ENCODE peak calls at places on chromosomes 16 and 17, in six cellular contexts. One of them, this sample, is unnamed.

GRCh38 chr17:75366432-75366831 is 39.0 kb downstream of the GRB2 start:
- DNase-seq in mesendoderm: no peak
- DNase-seq in neuronal stem cell: no peak
- DNase-seq in H1: no peak
- DNase-seq in IMR-90: no peak
- DNase-seq in H9: no peak
- DNase-seq in this sample: no peak

GRCh38 chr17:82237746-82238561 is 9.1 kb downstream of the SLC16A3 start:
- DNase-seq in neuronal stem cell: no peak
- DNase-seq in H9: no peak
- DNase-seq in IMR-90: no peak
- DNase-seq in H1: no peak
- DNase-seq in mesendoderm: no peak
- DNase-seq in this sample: peak

GRCh38 chr17:43992641-43993040 is 11.8 kb upstream of the NAGS start:
- DNase-seq in H1: no peak
- DNase-seq in IMR-90: no peak
- DNase-seq in mesendoderm: no peak
- DNase-seq in H9: no peak
- DNase-seq in neuronal stem cell: no peak
- DNase-seq in this sample: no peak

GRCh38 chr17:72166040-72166439 is 45.2 kb downstream of the SOX9 start:
- DNase-seq in H9: peak
- DNase-seq in H1: peak
- DNase-seq in IMR-90: no peak
- DNase-seq in mesendoderm: peak
- DNase-seq in neuronal stem cell: no peak
- DNase-seq in this sample: no peak

GRCh38 chr16:51648521-51648920 is 497.5 kb upstream of the SALL1 start:
- DNase-seq in H9: no peak
- DNase-seq in neuronal stem cell: no peak
- DNase-seq in IMR-90: no peak
- DNase-seq in H1: no peak
- DNase-seq in mesendoderm: no peak
- DNase-seq in this sample: no peak

GRCh38 chr17:41919165-41919817 is 540 bp upstream of the ACLY start:
- DNase-seq in mesendoderm: peak
- DNase-seq in IMR-90: no peak
- DNase-seq in H1: peak
- DNase-seq in H9: peak
- DNase-seq in neuronal stem cell: no peak
- DNase-seq in this sample: peak

GRCh38 chr16:30977502-30977901 is 7.5 kb upstream of the HSD3B7 start:
- DNase-seq in H9: peak
- DNase-seq in mesendoderm: peak
- DNase-seq in neuronal stem cell: no peak
- DNase-seq in IMR-90: no peak
- DNase-seq in H1: peak
- DNase-seq in this sample: no peak

GRCh38 chr17:83202002-83203000 is 122.9 kb downstream of the METRNL start:
- DNase-seq in H1: peak
- DNase-seq in IMR-90: no peak
- DNase-seq in H9: no peak
- DNase-seq in mesendoderm: no peak
- DNase-seq in neuronal stem cell: no peak
- DNase-seq in this sample: no peak

GRCh38 chr17:42683407-42684031 is 1.2 kb downstream of the CNTNAP1 start:
- DNase-seq in IMR-90: peak
- DNase-seq in H9: peak
- DNase-seq in neuronal stem cell: no peak
- DNase-seq in H1: peak
- DNase-seq in mesendoderm: peak
- DNase-seq in this sample: no peak

GRCh38 chr16:56257260-56257659 is 66.0 kb downstream of the GNAO1 start:
- DNase-seq in H9: no peak
- DNase-seq in mesendoderm: no peak
- DNase-seq in H1: no peak
- DNase-seq in IMR-90: peak
- DNase-seq in neuronal stem cell: no peak
- DNase-seq in this sample: no peak

GRCh38 chr17:76727745-76728456 is 1.3 kb downstream of the METTL23 start:
- DNase-seq in H9: no peak
- DNase-seq in mesendoderm: no peak
- DNase-seq in IMR-90: no peak
- DNase-seq in H1: no peak
- DNase-seq in neuronal stem cell: no peak
- DNase-seq in this sample: no peak

GRCh38 chr17:76723812-76724211 is 2.6 kb downstream of the JMJD6 start:
- DNase-seq in neuronal stem cell: no peak
- DNase-seq in H1: no peak
- DNase-seq in IMR-90: no peak
- DNase-seq in H9: no peak
- DNase-seq in mesendoderm: no peak
- DNase-seq in this sample: no peak

GRCh38 chr17:76726766-76727718 is at the start of gene METTL23:
- DNase-seq in mesendoderm: peak
- DNase-seq in neuronal stem cell: peak
- DNase-seq in IMR-90: peak
- DNase-seq in H1: peak
- DNase-seq in H9: peak
- DNase-seq in this sample: no peak

GRCh38 chr17:76725580-76726230 is 701 bp downstream of the JMJD6 start:
- DNase-seq in H9: peak
- DNase-seq in mesendoderm: peak
- DNase-seq in IMR-90: peak
- DNase-seq in H1: no peak
- DNase-seq in neuronal stem cell: no peak
- DNase-seq in this sample: peak

DNA sequence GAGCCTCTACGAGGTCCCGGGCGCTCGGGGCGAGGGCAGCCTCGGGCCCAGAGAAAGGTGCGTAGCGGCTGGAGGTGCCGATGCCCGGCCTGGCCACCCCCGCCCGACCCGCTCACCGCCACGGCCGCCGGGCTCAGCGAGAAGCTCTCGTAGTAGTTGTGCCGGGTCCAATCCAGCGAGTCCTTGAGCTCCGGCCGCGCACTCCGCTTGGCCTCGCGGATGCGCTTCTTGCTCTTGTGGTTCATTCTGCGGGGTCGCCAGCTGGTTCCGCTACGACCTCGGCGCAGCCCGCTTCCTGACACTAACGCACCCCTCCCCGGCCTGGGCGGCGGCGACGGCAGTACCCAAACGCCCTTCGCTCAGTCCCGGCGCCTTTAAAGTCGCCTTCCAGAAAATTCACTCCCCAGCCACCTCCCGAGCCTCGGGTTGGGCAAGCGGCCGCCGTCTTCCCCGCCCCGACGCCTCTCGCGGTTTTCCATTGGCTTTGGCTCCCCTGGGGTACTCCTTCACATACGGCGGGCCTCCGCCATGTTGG is at the start of gene JMJD6:
- DNase-seq in H1: peak
- DNase-seq in mesendoderm: peak
- DNase-seq in neuronal stem cell: peak
- DNase-seq in H9: peak
- DNase-seq in IMR-90: peak
- DNase-seq in this sample: peak
- H3K23ac ChIP-seq in H1: no peak
- H3K23ac ChIP-seq in mesendoderm: peak
- H3K23ac ChIP-seq in neuronal stem cell: peak
- H3K23ac ChIP-seq in H9: no peak
- H3K23ac ChIP-seq in IMR-90: peak
- H3K23ac ChIP-seq in this sample: no peak

DNA sequence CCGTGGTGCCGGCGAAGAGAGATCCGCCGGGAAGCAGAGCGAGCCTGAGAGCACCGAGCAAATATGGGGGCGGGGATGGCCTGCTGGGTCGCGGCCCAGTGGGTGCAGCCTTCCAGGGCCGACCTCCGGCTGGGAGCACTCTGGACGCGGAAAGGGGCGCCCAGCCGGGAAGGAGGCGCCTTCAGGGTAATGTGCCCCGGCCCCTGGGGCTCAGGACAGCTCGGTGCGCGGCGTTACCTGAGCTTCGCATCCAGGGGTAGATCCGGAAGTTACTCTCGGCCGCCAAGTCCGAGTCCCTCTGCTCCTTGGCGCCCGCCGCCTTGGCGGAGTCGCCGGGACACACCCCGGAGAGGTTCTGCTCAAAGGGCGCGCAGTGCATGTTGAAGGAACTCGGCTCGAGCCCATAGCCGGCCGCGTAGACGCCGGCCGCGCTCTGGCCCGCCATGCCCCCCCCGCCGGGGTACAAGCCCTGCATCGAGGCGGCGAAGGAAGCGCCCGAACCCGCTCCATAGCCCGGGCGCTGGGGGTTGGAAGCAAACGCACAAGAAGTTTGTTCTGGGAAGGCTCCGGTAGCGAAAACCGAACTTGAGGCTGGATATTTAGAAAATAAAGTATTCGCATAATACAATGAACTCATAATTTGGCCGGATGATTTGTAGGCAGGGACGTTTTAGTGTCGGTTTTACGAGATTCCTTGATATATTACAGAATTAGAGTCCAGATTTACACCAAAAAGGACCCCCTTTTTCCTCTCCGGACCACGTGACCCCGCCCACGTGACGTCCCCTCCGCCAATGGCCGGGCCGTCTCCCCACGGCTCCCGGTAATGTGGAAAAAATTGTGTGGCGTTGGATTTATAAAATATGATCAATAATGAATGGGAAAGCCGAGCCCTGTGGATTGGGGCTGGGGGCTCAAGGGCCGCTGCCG is at the start of gene HOXB7:
- DNase-seq in H9: peak
- DNase-seq in H1: no peak
- DNase-seq in mesendoderm: no peak
- DNase-seq in neuronal stem cell: no peak
- DNase-seq in IMR-90: peak
- DNase-seq in this sample: peak
- H3K23ac ChIP-seq in H9: no peak
- H3K23ac ChIP-seq in H1: no peak
- H3K23ac ChIP-seq in mesendoderm: no peak
- H3K23ac ChIP-seq in neuronal stem cell: peak
- H3K23ac ChIP-seq in IMR-90: peak
- H3K23ac ChIP-seq in this sample: no peak

GRCh38 chr16:84617631-84618427 is at the start of gene COTL1:
- DNase-seq in H9: peak
- DNase-seq in IMR-90: peak
- DNase-seq in neuronal stem cell: peak
- DNase-seq in H1: peak
- DNase-seq in mesendoderm: peak
- DNase-seq in this sample: peak
- H3K23ac ChIP-seq in H9: no peak
- H3K23ac ChIP-seq in IMR-90: peak
- H3K23ac ChIP-seq in neuronal stem cell: peak
- H3K23ac ChIP-seq in H1: no peak
- H3K23ac ChIP-seq in mesendoderm: no peak
- H3K23ac ChIP-seq in this sample: no peak

GRCh38 chr17:60600490-60601431 is 768 bp downstream of the PPM1D start:
- DNase-seq in neuronal stem cell: peak
- DNase-seq in H9: peak
- DNase-seq in H1: peak
- DNase-seq in mesendoderm: peak
- DNase-seq in IMR-90: peak
- DNase-seq in this sample: peak
- H3K23ac ChIP-seq in neuronal stem cell: peak
- H3K23ac ChIP-seq in H9: no peak
- H3K23ac ChIP-seq in H1: no peak
- H3K23ac ChIP-seq in mesendoderm: no peak
- H3K23ac ChIP-seq in IMR-90: peak
- H3K23ac ChIP-seq in this sample: no peak

GRCh38 chr17:48617515-48618365 is 2.6 kb upstream of the HOXB8 start:
- DNase-seq in IMR-90: no peak
- DNase-seq in H9: no peak
- DNase-seq in H1: no peak
- DNase-seq in mesendoderm: no peak
- DNase-seq in neuronal stem cell: no peak
- DNase-seq in this sample: no peak
- H3K23ac ChIP-seq in IMR-90: peak
- H3K23ac ChIP-seq in H9: no peak
- H3K23ac ChIP-seq in H1: no peak
- H3K23ac ChIP-seq in mesendoderm: peak
- H3K23ac ChIP-seq in neuronal stem cell: peak
- H3K23ac ChIP-seq in this sample: no peak

DNA sequence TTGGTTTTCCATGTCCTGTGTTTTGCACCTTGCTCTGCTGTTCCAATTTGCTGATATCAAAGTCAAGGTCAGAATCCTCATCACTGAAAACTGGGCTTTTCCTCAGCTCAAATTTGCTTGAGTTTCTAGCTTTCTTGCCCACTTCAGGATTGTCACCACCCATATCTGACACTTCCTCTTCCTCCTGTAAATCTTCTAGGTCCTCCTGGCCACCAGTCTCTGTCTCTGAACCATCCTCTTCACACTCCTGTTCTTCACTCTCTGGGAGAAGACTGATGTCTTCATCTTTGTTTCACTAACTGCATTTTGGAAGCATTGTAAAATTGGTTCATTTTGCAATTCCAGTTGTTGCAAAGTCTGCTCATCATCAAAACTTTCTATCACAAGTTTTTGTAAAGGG is 63.4 kb upstream of the RBL2 start:
- DNase-seq in IMR-90: no peak
- DNase-seq in H9: no peak
- DNase-seq in H1: no peak
- DNase-seq in mesendoderm: no peak
- DNase-seq in neuronal stem cell: no peak
- DNase-seq in this sample: no peak
- H3K23ac ChIP-seq in IMR-90: no peak
- H3K23ac ChIP-seq in H9: no peak
- H3K23ac ChIP-seq in H1: no peak
- H3K23ac ChIP-seq in mesendoderm: no peak
- H3K23ac ChIP-seq in neuronal stem cell: no peak
- H3K23ac ChIP-seq in this sample: no peak

DNA sequence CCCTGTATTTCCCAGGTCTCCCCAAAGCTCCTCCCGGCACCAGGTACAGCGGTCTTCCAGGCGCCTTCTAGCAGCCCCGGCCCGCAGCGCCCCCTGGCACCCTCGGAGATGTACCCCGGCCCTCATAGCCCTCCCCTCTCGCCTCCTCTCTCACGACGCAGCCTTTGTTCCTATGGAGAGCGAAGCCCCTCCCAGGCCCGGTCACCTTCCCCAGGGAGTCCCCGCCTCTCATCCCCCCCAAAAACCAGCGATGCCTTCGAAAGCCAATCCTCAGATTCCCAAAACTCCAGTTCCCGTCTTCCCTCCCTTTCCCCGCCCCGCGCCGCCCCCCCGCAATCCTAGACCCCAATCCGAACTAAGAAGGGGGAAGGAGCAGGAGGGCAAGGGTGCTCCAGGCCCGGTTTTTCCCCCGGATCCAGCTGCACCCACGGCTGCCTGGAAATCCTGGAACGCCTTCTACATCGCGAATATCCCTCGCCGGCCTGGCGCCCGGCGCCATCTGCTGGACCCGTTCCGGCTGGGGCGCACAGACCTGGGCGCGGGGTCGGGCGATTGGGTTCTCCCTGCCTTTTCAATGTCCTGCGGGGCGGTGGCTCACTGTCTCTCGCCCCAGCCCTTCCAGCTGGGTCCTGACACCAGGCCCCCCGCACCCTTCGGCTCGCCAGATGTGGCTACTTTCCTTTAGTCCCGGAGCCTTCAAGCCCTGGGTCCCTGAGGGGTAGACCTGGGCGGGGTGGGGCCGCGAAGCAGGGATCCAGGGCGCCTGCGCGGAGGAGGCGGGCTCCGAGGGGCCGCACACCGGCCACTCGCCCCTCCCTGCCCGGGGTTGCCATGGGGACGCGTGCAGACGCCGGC is at the start of gene DNAH2:
- DNase-seq in neuronal stem cell: peak
- DNase-seq in mesendoderm: peak
- DNase-seq in H1: peak
- DNase-seq in IMR-90: peak
- DNase-seq in H9: peak
- DNase-seq in this sample: peak
- H3K23ac ChIP-seq in neuronal stem cell: peak
- H3K23ac ChIP-seq in mesendoderm: no peak
- H3K23ac ChIP-seq in H1: no peak
- H3K23ac ChIP-seq in IMR-90: no peak
- H3K23ac ChIP-seq in H9: no peak
- H3K23ac ChIP-seq in this sample: no peak

This sample was measured in trophoblast cell.